ENCODE peak calls at places on chromosome 17, in five cellular contexts. K is activated CD4-positive, alpha-beta T cell treated with anti-CD3 and anti-CD28 coated beads, Interleukin-2, amount 50 U/mL, for 1 hour; D is progenitor cell of endocrine pancreas; Z is smooth muscle cell of the brain vasculature; N is activated T-cell treated with anti-CD3 and anti-CD28 coated beads for 24 hours. E is an unnamed sample.
A peak's percentile ranks its signal among the peaks of the same experiment; 100 is the strongest.

GRCh38 chr17:83103200-83103937 is 24.0 kb downstream of the METRNL start:
- DNase-seq in K (no peak), D (no peak), Z (no peak), N (no peak), E (peak; percentile 36)

GRCh38 chr17:6420173-6420641 is 14.7 kb downstream of the AIPL1 start:
- DNase-seq in K (peak; percentile 16), D (peak; percentile 38), Z (no peak), N (no peak), E (peak; percentile 5)

GRCh38 chr17:6554871-6555330 is 1.5 kb downstream of the PITPNM3 start:
- DNase-seq in K (no peak), D (no peak), Z (no peak), N (no peak), E (no peak)

GRCh38 chr17:80866050-80866793 is 125.4 kb upstream of the CHMP6 start:
- DNase-seq in K (peak; percentile 72), D (no peak), Z (no peak), N (peak; percentile 65), E (peak; percentile 36)

GRCh38 chr17:79698086-79698690 is 32.6 kb upstream of the ENPP7 start:
- DNase-seq in K (no peak), D (no peak), Z (no peak), N (no peak), E (no peak)

GRCh38 chr17:4173771-4174170 is 30.8 kb downstream of the CYB5D2 start:
- DNase-seq in K (no peak), D (no peak), Z (no peak), N (no peak), E (no peak)

GRCh38 chr17:64975318-64976087 is 56.2 kb upstream of the LRRC37A3 start:
- DNase-seq in K (peak; percentile 97), D (peak; percentile 86), Z (peak; percentile 64), N (peak; percentile 94), E (peak; percentile 90)

GRCh38 chr17:56880133-56880532 is 33.7 kb downstream of the TRIM25 start:
- DNase-seq in K (no peak), D (no peak), Z (no peak), N (no peak), E (no peak)

GRCh38 chr17:82246365-82247174 is 17.7 kb downstream of the SLC16A3 start:
- DNase-seq in K (no peak), D (no peak), Z (no peak), N (no peak), E (no peak)

GRCh38 chr17:70636517-70637133 is 467.3 kb downstream of the KCNJ2 start:
- DNase-seq in K (no peak), D (no peak), Z (peak; percentile 28), N (no peak), E (peak; percentile 30)

GRCh38 chr17:17313350-17313991 is 10.3 kb downstream of the NT5M start:
- DNase-seq in K (peak; percentile 73), D (peak; percentile 46), Z (no peak), N (peak; percentile 64), E (no peak)

GRCh38 chr17:39113871-39114270 is 37.6 kb downstream of the PLXDC1 start:
- DNase-seq in K (no peak), D (no peak), Z (no peak), N (no peak), E (no peak)

GRCh38 chr17:12362853-12363252 is 302.8 kb upstream of the MYOCD start:
- DNase-seq in K (no peak), D (no peak), Z (peak; percentile 29), N (no peak), E (no peak)

GRCh38 chr17:41982026-41982989 is 15.7 kb downstream of the CNP start:
- DNase-seq in K (no peak), D (no peak), Z (no peak), N (no peak), E (no peak)

GRCh38 chr17:39623356-39623950 is 3.3 kb upstream of the PPP1R1B start:
- DNase-seq in K (peak; percentile 87), D (peak; percentile 85), Z (no peak), N (peak; percentile 83), E (peak; percentile 73)

GRCh38 chr17:80703109-80703508 is 158.5 kb downstream of the RPTOR start:
- DNase-seq in K (no peak), D (no peak), Z (no peak), N (no peak), E (no peak)

GRCh38 chr17:82687375-82687861 is 11.1 kb downstream of the RAB40B start:
- DNase-seq in K (no peak), D (no peak), Z (no peak), N (no peak), E (no peak)

GRCh38 chr17:44959821-44960523 is 8.1 kb downstream of the C1QL1 start:
- DNase-seq in K (no peak), D (no peak), Z (no peak), N (no peak), E (no peak)

GRCh38 chr17:72403713-72404209 is 282.9 kb downstream of the SOX9 start:
- DNase-seq in K (no peak), D (no peak), Z (no peak), N (no peak), E (no peak)

E was measured in COR-L47.